ENCODE peak calls at places on chromosomes 5 and 9, in nine cellular contexts. Y, F, Z, I, D, O, E, C and V are unnamed samples.

GRCh38 chr9:107208121-107208520 is 75.0 kb upstream of the RAD23B start:
- DNase-seq in Y (no peak), F (no peak), Z (no peak), I (no peak), D (peak; percentile 35), O (no peak), E (no peak), C (no peak), V (no peak)

GRCh38 chr5:94470802-94471201 is 147.6 kb downstream of the KIAA0825 start:
- DNase-seq in Y (no peak), F (no peak), Z (no peak), I (no peak), D (no peak), O (no peak), E (no peak), C (no peak), V (no peak)

GRCh38 chr9:119861801-119862200 is 492.6 kb upstream of the BRINP1 start:
- DNase-seq in Y (no peak), F (no peak), Z (no peak), I (no peak), D (no peak), O (no peak), E (no peak), C (no peak), V (no peak)

GRCh38 chr5:151592855-151593408 is 1.8 kb upstream of the FAT2 start:
- DNase-seq in Y (peak; percentile 44), F (peak; percentile 36), Z (no peak), I (no peak), D (no peak), O (no peak), E (no peak), C (no peak), V (no peak)

GRCh38 chr9:4375424-4376195 is 75.7 kb upstream of the GLIS3 start:
- DNase-seq in Y (no peak), F (no peak), Z (no peak), I (no peak), D (peak; percentile 47), O (peak; percentile 32), E (no peak), C (no peak), V (no peak)

GRCh38 chr5:143147382-143147781 is 256.1 kb downstream of the NR3C1 start:
- DNase-seq in Y (no peak), F (no peak), Z (no peak), I (no peak), D (no peak), O (no peak), E (no peak), C (no peak), V (no peak)

GRCh38 chr9:95511952-95512750 is 4.6 kb downstream of the PTCH1 start:
- DNase-seq in Y (no peak), F (no peak), Z (no peak), I (no peak), D (no peak), O (no peak), E (no peak), C (no peak), V (no peak)

GRCh38 chr9:7970666-7971335 is 171.2 kb upstream of the DMAC1 start:
- DNase-seq in Y (no peak), F (no peak), Z (no peak), I (no peak), D (no peak), O (no peak), E (no peak), C (no peak), V (no peak)

GRCh38 chr9:137478613-137479314 is 19.6 kb upstream of the NSMF start:
- DNase-seq in Y (no peak), F (no peak), Z (no peak), I (no peak), D (no peak), O (peak; percentile 46), E (no peak), C (no peak), V (peak; percentile 58)

GRCh38 chr5:174571662-174572397 is 152.6 kb upstream of the MSX2 start:
- DNase-seq in Y (peak; percentile 26), F (peak; percentile 63), Z (no peak), I (no peak), D (peak; percentile 82), O (no peak), E (peak; percentile 49), C (no peak), V (no peak)

GRCh38 chr9:5510360-5510931 is at the start of gene PDCD1LG2:
- DNase-seq in Y (no peak), F (no peak), Z (peak; percentile 41), I (peak; percentile 58), D (no peak), O (no peak), E (no peak), C (no peak), V (no peak)

GRCh38 chr5:131180407-131180806 is 9.7 kb downstream of the LYRM7 start:
- DNase-seq in Y (no peak), F (no peak), Z (no peak), I (no peak), D (no peak), O (no peak), E (no peak), C (no peak), V (no peak)

GRCh38 chr5:88734191-88734640 is 148.8 kb downstream of the MEF2C start:
- DNase-seq in Y (no peak), F (no peak), Z (no peak), I (no peak), D (no peak), O (no peak), E (no peak), C (no peak), V (no peak)

GRCh38 chr9:30075451-30076199 is 2308.8 kb upstream of the ACO1 start:
- DNase-seq in Y (no peak), F (no peak), Z (peak; percentile 26), I (peak; percentile 34), D (no peak), O (no peak), E (no peak), C (no peak), V (no peak)

GRCh38 chr5:61641748-61642565 is 309.9 kb downstream of the ZSWIM6 start:
- DNase-seq in Y (peak; percentile 13), F (no peak), Z (no peak), I (no peak), D (no peak), O (no peak), E (no peak), C (no peak), V (no peak)

GRCh38 chr5:123371575-123372179 is 51.5 kb downstream of the CEP120 start:
- DNase-seq in Y (peak; percentile 64), F (peak; percentile 38), Z (no peak), I (peak; percentile 33), D (no peak), O (no peak), E (peak; percentile 42), C (no peak), V (peak; percentile 29)

GRCh38 chr5:32842798-32843531 is 131.8 kb downstream of the NPR3 start:
- DNase-seq in Y (no peak), F (no peak), Z (no peak), I (no peak), D (no peak), O (no peak), E (no peak), C (no peak), V (no peak)

GRCh38 chr9:86700601-86701000 is 246.7 kb downstream of the GAS1 start:
- DNase-seq in Y (peak; percentile 86), F (no peak), Z (no peak), I (no peak), D (no peak), O (peak; percentile 18), E (peak; percentile 28), C (no peak), V (peak; percentile 41)

GRCh38 chr9:122347348-122348287 is 23.2 kb upstream of the PTGS1 start:
- DNase-seq in Y (peak; percentile 32), F (no peak), Z (no peak), I (no peak), D (no peak), O (no peak), E (no peak), C (no peak), V (no peak)

GRCh38 chr5:109911731-109912130 is 222.0 kb downstream of the MAN2A1 start:
- DNase-seq in Y (no peak), F (no peak), Z (no peak), I (no peak), D (peak; percentile 20), O (no peak), E (no peak), C (no peak), V (no peak)

GRCh38 chr5:152072076-152072475 is 147.4 kb upstream of the GLRA1 start:
- DNase-seq in Y (no peak), F (no peak), Z (no peak), I (no peak), D (no peak), O (no peak), E (no peak), C (no peak), V (no peak)

GRCh38 chr5:94526708-94527107 is 91.7 kb downstream of the KIAA0825 start:
- DNase-seq in Y (no peak), F (no peak), Z (no peak), I (no peak), D (no peak), O (no peak), E (no peak), C (no peak), V (no peak)

GRCh38 chr9:134243778-134244467 is 79.6 kb upstream of the RNU6ATAC start:
- DNase-seq in Y (no peak), F (peak; percentile 43), Z (peak; percentile 11), I (peak; percentile 40), D (no peak), O (no peak), E (peak; percentile 47), C (no peak), V (peak; percentile 33)

GRCh38 chr5:51606921-51607320 is 223.7 kb downstream of the ISL1 start:
- DNase-seq in Y (no peak), F (no peak), Z (no peak), I (no peak), D (no peak), O (no peak), E (no peak), C (no peak), V (no peak)

GRCh38 chr5:126808619-126809018 is 31.7 kb downstream of the LMNB1 start:
- DNase-seq in Y (no peak), F (no peak), Z (no peak), I (no peak), D (no peak), O (no peak), E (no peak), C (no peak), V (no peak)

GRCh38 chr9:130731355-130731754 is 37.8 kb downstream of the EXOSC2 start:
- DNase-seq in Y (no peak), F (no peak), Z (no peak), I (no peak), D (no peak), O (peak; percentile 93), E (no peak), C (no peak), V (no peak)

GRCh38 chr5:143491644-143492043 is 88.2 kb upstream of the NR3C1 start:
- DNase-seq in Y (no peak), F (no peak), Z (no peak), I (no peak), D (no peak), O (no peak), E (no peak), C (no peak), V (no peak)

GRCh38 chr9:13082796-13083195 is 196.7 kb downstream of the MPDZ start:
- DNase-seq in Y (no peak), F (no peak), Z (no peak), I (no peak), D (no peak), O (no peak), E (no peak), C (no peak), V (no peak)

GRCh38 chr5:180605554-180606214 is 14.4 kb upstream of the SCGB3A1 start:
- DNase-seq in Y (peak; percentile 81), F (peak; percentile 28), Z (peak; percentile 32), I (peak; percentile 77), D (no peak), O (peak; percentile 2), E (peak; percentile 69), C (peak; percentile 44), V (peak; percentile 56)

GRCh38 chr9:136546697-136547481 is 1.0 kb upstream of the NOTCH1 start:
- DNase-seq in Y (peak; percentile 88), F (no peak), Z (peak; percentile 31), I (peak; percentile 73), D (no peak), O (no peak), E (peak; percentile 83), C (no peak), V (peak; percentile 65)

GRCh38 chr9:133877967-133878366 is 114.2 kb downstream of the VAV2 start:
- DNase-seq in Y (no peak), F (no peak), Z (no peak), I (no peak), D (no peak), O (no peak), E (no peak), C (no peak), V (no peak)